ENCODE peak calls at places on chromosomes 16 and 17, in ten cellular contexts. One of them, this sample, is unnamed.
A peak's percentile ranks its signal among the peaks of the same experiment; 100 is the strongest.

GRCh38 chr17:27494192-27495091 is 38.2 kb downstream of the KSR1 start:
- DNase-seq in NT2/D1: no peak
- DNase-seq in cardiac muscle cell: peak; percentile 51
- DNase-seq in psoas muscle: peak; percentile 87
- DNase-seq in HCT116: peak; percentile 51
- DNase-seq in CD4-positive, alpha-beta memory T cell: no peak
- DNase-seq in PC-9: peak; percentile 84
- DNase-seq in neuronal stem cell: no peak
- DNase-seq in effector memory CD4-positive, alpha-beta T cell: no peak
- DNase-seq in lung: peak; percentile 83
- DNase-seq in this sample: no peak

GRCh38 chr17:30271102-30271501 is 20.6 kb downstream of the BLMH start:
- DNase-seq in lung: no peak
- DNase-seq in psoas muscle: no peak
- DNase-seq in cardiac muscle cell: no peak
- DNase-seq in HCT116: no peak
- DNase-seq in NT2/D1: no peak
- DNase-seq in PC-9: no peak
- DNase-seq in neuronal stem cell: no peak
- DNase-seq in effector memory CD4-positive, alpha-beta T cell: no peak
- DNase-seq in CD4-positive, alpha-beta memory T cell: no peak
- DNase-seq in this sample: no peak

GRCh38 chr17:18184143-18185007 is 747 bp downstream of the ALKBH5 start:
- DNase-seq in cardiac muscle cell: peak; percentile 62
- DNase-seq in NT2/D1: no peak
- DNase-seq in neuronal stem cell: peak; percentile 33
- DNase-seq in lung: peak; percentile 51
- DNase-seq in HCT116: no peak
- DNase-seq in PC-9: no peak
- DNase-seq in psoas muscle: peak; percentile 81
- DNase-seq in CD4-positive, alpha-beta memory T cell: peak; percentile 74
- DNase-seq in effector memory CD4-positive, alpha-beta T cell: peak; percentile 63
- DNase-seq in this sample: peak; percentile 70

GRCh38 chr17:82052638-82053059 is 951 bp downstream of the GPS1 start:
- DNase-seq in lung: no peak
- DNase-seq in neuronal stem cell: no peak
- DNase-seq in CD4-positive, alpha-beta memory T cell: no peak
- DNase-seq in effector memory CD4-positive, alpha-beta T cell: no peak
- DNase-seq in PC-9: no peak
- DNase-seq in HCT116: no peak
- DNase-seq in NT2/D1: no peak
- DNase-seq in psoas muscle: peak; percentile 44
- DNase-seq in cardiac muscle cell: no peak
- DNase-seq in this sample: no peak

GRCh38 chr17:20200016-20200788 is 191.0 kb downstream of the SPECC1 start:
- DNase-seq in HCT116: no peak
- DNase-seq in CD4-positive, alpha-beta memory T cell: no peak
- DNase-seq in NT2/D1: no peak
- DNase-seq in neuronal stem cell: no peak
- DNase-seq in cardiac muscle cell: no peak
- DNase-seq in effector memory CD4-positive, alpha-beta T cell: no peak
- DNase-seq in psoas muscle: no peak
- DNase-seq in lung: no peak
- DNase-seq in PC-9: no peak
- DNase-seq in this sample: no peak

GRCh38 chr16:30112197-30113030 is 923 bp downstream of the GDPD3 start:
- DNase-seq in neuronal stem cell: no peak
- DNase-seq in CD4-positive, alpha-beta memory T cell: peak; percentile 35
- DNase-seq in HCT116: no peak
- DNase-seq in NT2/D1: peak; percentile 75
- DNase-seq in psoas muscle: peak; percentile 80
- DNase-seq in lung: no peak
- DNase-seq in effector memory CD4-positive, alpha-beta T cell: peak; percentile 19
- DNase-seq in cardiac muscle cell: peak; percentile 20
- DNase-seq in PC-9: peak; percentile 49
- DNase-seq in this sample: no peak

GRCh38 chr17:19397556-19398041 is 10.6 kb upstream of the MFAP4 start:
- DNase-seq in CD4-positive, alpha-beta memory T cell: no peak
- DNase-seq in neuronal stem cell: no peak
- DNase-seq in NT2/D1: no peak
- DNase-seq in effector memory CD4-positive, alpha-beta T cell: no peak
- DNase-seq in HCT116: no peak
- DNase-seq in cardiac muscle cell: no peak
- DNase-seq in PC-9: no peak
- DNase-seq in psoas muscle: no peak
- DNase-seq in lung: no peak
- DNase-seq in this sample: no peak

GRCh38 chr17:6530324-6530920 is 25.9 kb downstream of the PITPNM3 start:
- DNase-seq in HCT116: no peak
- DNase-seq in lung: no peak
- DNase-seq in neuronal stem cell: no peak
- DNase-seq in PC-9: no peak
- DNase-seq in CD4-positive, alpha-beta memory T cell: no peak
- DNase-seq in cardiac muscle cell: no peak
- DNase-seq in psoas muscle: no peak
- DNase-seq in NT2/D1: no peak
- DNase-seq in effector memory CD4-positive, alpha-beta T cell: no peak
- DNase-seq in this sample: no peak

GRCh38 chr17:43085489-43085888 is 39.7 kb downstream of the BRCA1 start:
- DNase-seq in NT2/D1: no peak
- DNase-seq in HCT116: peak; percentile 12
- DNase-seq in neuronal stem cell: no peak
- DNase-seq in effector memory CD4-positive, alpha-beta T cell: no peak
- DNase-seq in PC-9: no peak
- DNase-seq in psoas muscle: no peak
- DNase-seq in cardiac muscle cell: peak; percentile 56
- DNase-seq in CD4-positive, alpha-beta memory T cell: no peak
- DNase-seq in lung: no peak
- DNase-seq in this sample: no peak

GRCh38 chr17:75289832-75290337 is 652 bp upstream of the SLC25A19 start:
- DNase-seq in NT2/D1: no peak
- DNase-seq in HCT116: no peak
- DNase-seq in CD4-positive, alpha-beta memory T cell: no peak
- DNase-seq in neuronal stem cell: no peak
- DNase-seq in PC-9: no peak
- DNase-seq in psoas muscle: no peak
- DNase-seq in effector memory CD4-positive, alpha-beta T cell: peak; percentile 47
- DNase-seq in cardiac muscle cell: peak; percentile 7
- DNase-seq in lung: no peak
- DNase-seq in this sample: peak; percentile 68

GRCh38 chr17:17693253-17693954 is 12.1 kb downstream of the RAI1 start:
- DNase-seq in effector memory CD4-positive, alpha-beta T cell: no peak
- DNase-seq in HCT116: no peak
- DNase-seq in neuronal stem cell: no peak
- DNase-seq in cardiac muscle cell: peak; percentile 54
- DNase-seq in lung: peak; percentile 67
- DNase-seq in psoas muscle: peak; percentile 75
- DNase-seq in NT2/D1: no peak
- DNase-seq in PC-9: peak; percentile 79
- DNase-seq in CD4-positive, alpha-beta memory T cell: no peak
- DNase-seq in this sample: no peak

GRCh38 chr16:15967223-15967546 is 17.8 kb downstream of the ABCC1 start:
- DNase-seq in PC-9: no peak
- DNase-seq in HCT116: no peak
- DNase-seq in effector memory CD4-positive, alpha-beta T cell: no peak
- DNase-seq in cardiac muscle cell: no peak
- DNase-seq in psoas muscle: no peak
- DNase-seq in CD4-positive, alpha-beta memory T cell: no peak
- DNase-seq in neuronal stem cell: no peak
- DNase-seq in lung: no peak
- DNase-seq in NT2/D1: no peak
- DNase-seq in this sample: no peak

GRCh38 chr16:15963307-15963910 is 14.0 kb downstream of the ABCC1 start:
- DNase-seq in cardiac muscle cell: no peak
- DNase-seq in psoas muscle: no peak
- DNase-seq in CD4-positive, alpha-beta memory T cell: no peak
- DNase-seq in neuronal stem cell: no peak
- DNase-seq in PC-9: no peak
- DNase-seq in NT2/D1: no peak
- DNase-seq in lung: no peak
- DNase-seq in HCT116: no peak
- DNase-seq in effector memory CD4-positive, alpha-beta T cell: no peak
- DNase-seq in this sample: no peak

GRCh38 chr16:15970202-15970601 is 20.8 kb downstream of the ABCC1 start:
- DNase-seq in lung: no peak
- DNase-seq in effector memory CD4-positive, alpha-beta T cell: no peak
- DNase-seq in PC-9: no peak
- DNase-seq in NT2/D1: peak; percentile 76
- DNase-seq in CD4-positive, alpha-beta memory T cell: no peak
- DNase-seq in psoas muscle: no peak
- DNase-seq in cardiac muscle cell: no peak
- DNase-seq in neuronal stem cell: no peak
- DNase-seq in HCT116: no peak
- DNase-seq in this sample: no peak

GRCh38 chr16:15967655-15968315 is 18.4 kb downstream of the ABCC1 start:
- DNase-seq in psoas muscle: no peak
- DNase-seq in NT2/D1: no peak
- DNase-seq in cardiac muscle cell: no peak
- DNase-seq in effector memory CD4-positive, alpha-beta T cell: no peak
- DNase-seq in HCT116: no peak
- DNase-seq in CD4-positive, alpha-beta memory T cell: no peak
- DNase-seq in PC-9: no peak
- DNase-seq in lung: no peak
- DNase-seq in neuronal stem cell: no peak
- DNase-seq in this sample: no peak

DNA sequence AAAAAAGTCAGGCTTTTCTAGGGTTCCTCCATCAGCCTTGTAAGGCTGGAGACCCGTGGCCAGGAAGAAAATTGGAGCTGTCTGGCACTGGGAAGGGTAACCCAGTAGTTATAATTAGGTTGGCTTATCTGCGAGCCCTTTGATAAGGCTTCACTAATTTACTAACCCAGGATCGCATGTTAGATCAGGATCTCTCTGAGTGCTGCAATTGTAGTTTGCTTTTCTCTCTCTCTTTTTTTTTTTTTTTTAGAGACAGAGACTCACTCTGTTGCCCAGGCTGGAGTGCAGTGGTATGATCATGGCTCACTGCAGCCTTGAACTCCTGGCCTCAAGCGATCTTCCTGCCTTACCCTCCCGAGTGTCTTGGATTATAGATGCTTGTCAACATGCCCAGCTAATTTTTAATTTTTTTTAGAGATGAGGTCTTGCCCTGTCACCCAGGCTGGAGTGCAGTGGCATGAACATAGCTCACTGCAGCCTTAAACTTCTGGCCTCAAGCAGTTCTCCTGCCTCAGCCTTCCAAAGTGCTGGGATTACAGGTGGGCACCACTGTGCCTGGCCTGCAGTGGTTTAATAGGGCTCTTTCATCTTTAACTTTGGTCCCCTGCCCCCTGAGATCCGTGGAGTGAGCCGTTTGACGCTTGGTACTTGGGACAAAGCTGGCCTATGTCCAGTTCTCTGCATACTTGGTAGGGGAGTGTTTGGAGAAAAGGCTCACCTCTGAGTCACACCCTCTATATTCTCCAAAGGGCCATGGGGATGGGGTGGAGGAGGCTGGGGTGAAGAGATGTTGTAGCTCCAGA is 17.2 kb downstream of the ABCC1 start:
- DNase-seq in effector memory CD4-positive, alpha-beta T cell: no peak
- DNase-seq in psoas muscle: peak; percentile 62
- DNase-seq in neuronal stem cell: no peak
- DNase-seq in cardiac muscle cell: no peak
- DNase-seq in PC-9: peak; percentile 88
- DNase-seq in NT2/D1: no peak
- DNase-seq in CD4-positive, alpha-beta memory T cell: no peak
- DNase-seq in HCT116: peak; percentile 92
- DNase-seq in lung: peak; percentile 51
- DNase-seq in this sample: no peak
- H3K4me1 ChIP-seq in effector memory CD4-positive, alpha-beta T cell: peaks cover 14% of the 10 kb centered on the region
- H3K4me1 ChIP-seq in psoas muscle: peaks cover 42% of the 10 kb centered on the region
- H3K4me1 ChIP-seq in neuronal stem cell: peaks cover 4% of the 10 kb centered on the region
- H3K4me1 ChIP-seq in cardiac muscle cell: no peaks in the 10 kb centered on the region
- H3K4me1 ChIP-seq in PC-9: peaks cover 57% of the 10 kb centered on the region
- H3K4me1 ChIP-seq in NT2/D1: peaks cover 6% of the 10 kb centered on the region
- H3K4me1 ChIP-seq in CD4-positive, alpha-beta memory T cell: peaks cover 47% of the 10 kb centered on the region
- H3K4me1 ChIP-seq in HCT116: peaks cover 56% of the 10 kb centered on the region
- H3K4me1 ChIP-seq in lung: peaks cover 2% of the 10 kb centered on the region
- H3K4me1 ChIP-seq in this sample: peaks cover 12% of the 10 kb centered on the region

DNA sequence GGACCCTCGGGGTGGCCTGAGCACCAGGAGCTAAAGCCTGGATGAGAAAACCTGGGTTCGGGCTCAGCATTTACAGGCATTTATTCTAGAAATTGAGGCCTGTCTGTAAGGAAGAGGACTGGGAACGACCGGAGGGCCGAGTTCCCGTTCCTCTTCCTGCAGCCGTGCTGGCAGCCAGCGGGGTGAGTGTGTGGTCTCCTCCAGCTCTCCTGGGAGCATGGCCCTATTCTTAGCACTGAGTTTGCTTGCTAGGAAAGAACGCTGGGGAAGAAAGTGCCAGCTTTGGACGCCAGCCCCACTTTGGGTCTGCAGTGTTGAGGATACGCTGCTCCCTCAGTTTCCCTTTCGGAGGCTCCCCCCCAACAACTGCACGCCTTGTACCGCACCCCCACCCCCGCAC is 49.6 kb downstream of the MGAT5B start:
- DNase-seq in psoas muscle: peak; percentile 67
- DNase-seq in neuronal stem cell: no peak
- DNase-seq in NT2/D1: no peak
- DNase-seq in CD4-positive, alpha-beta memory T cell: no peak
- DNase-seq in HCT116: no peak
- DNase-seq in PC-9: no peak
- DNase-seq in lung: no peak
- DNase-seq in effector memory CD4-positive, alpha-beta T cell: no peak
- DNase-seq in cardiac muscle cell: no peak
- DNase-seq in this sample: no peak
- H3K27me3 ChIP-seq in psoas muscle: peaks cover 5% of the 10 kb centered on the region
- H3K27me3 ChIP-seq in neuronal stem cell: no peaks in the 10 kb centered on the region
- H3K27me3 ChIP-seq in NT2/D1: no peaks in the 10 kb centered on the region
- H3K27me3 ChIP-seq in CD4-positive, alpha-beta memory T cell: no peaks in the 10 kb centered on the region
- H3K27me3 ChIP-seq in HCT116: peaks cover 13% of the 10 kb centered on the region
- H3K27me3 ChIP-seq in PC-9: no peaks in the 10 kb centered on the region
- H3K27me3 ChIP-seq in lung: no peaks in the 10 kb centered on the region
- H3K27me3 ChIP-seq in effector memory CD4-positive, alpha-beta T cell: no peaks in the 10 kb centered on the region
- H3K27me3 ChIP-seq in cardiac muscle cell: no peaks in the 10 kb centered on the region
- H3K27me3 ChIP-seq in this sample: no peaks in the 10 kb centered on the region

DNA sequence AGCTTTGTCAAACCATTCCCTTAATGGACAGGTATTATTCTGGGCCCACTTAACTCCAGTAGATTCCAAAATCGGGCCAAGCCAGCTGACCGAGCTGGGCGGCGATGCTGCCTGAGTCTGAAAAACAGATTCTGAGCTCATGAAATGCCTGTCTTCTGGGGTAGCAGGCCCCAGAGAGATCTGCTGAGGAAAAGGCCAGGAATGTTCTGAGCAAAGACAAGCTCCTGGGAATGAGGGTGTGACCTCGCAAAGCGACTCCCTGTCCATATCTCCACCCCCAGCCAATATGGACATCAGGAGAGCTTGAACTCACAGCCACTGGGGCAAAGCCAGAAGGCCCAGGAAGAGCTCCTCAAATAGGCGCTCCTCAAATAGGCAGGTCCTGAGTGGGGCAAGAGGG is 23.7 kb downstream of the ZNF423 start:
- DNase-seq in PC-9: no peak
- DNase-seq in NT2/D1: no peak
- DNase-seq in CD4-positive, alpha-beta memory T cell: no peak
- DNase-seq in neuronal stem cell: no peak
- DNase-seq in effector memory CD4-positive, alpha-beta T cell: no peak
- DNase-seq in lung: no peak
- DNase-seq in HCT116: no peak
- DNase-seq in psoas muscle: peak; percentile 71
- DNase-seq in cardiac muscle cell: no peak
- DNase-seq in this sample: no peak
- H3K4me1 ChIP-seq in PC-9: no peaks in the 10 kb centered on the region
- H3K4me1 ChIP-seq in NT2/D1: peaks cover 43% of the 10 kb centered on the region
- H3K4me1 ChIP-seq in CD4-positive, alpha-beta memory T cell: no peaks in the 10 kb centered on the region
- H3K4me1 ChIP-seq in neuronal stem cell: peaks cover 54% of the 10 kb centered on the region
- H3K4me1 ChIP-seq in effector memory CD4-positive, alpha-beta T cell: no peaks in the 10 kb centered on the region
- H3K4me1 ChIP-seq in lung: peaks cover under 1% of the 10 kb centered on the region
- H3K4me1 ChIP-seq in HCT116: no peaks in the 10 kb centered on the region
- H3K4me1 ChIP-seq in psoas muscle: peaks cover 97% of the 10 kb centered on the region
- H3K4me1 ChIP-seq in cardiac muscle cell: peaks cover 32% of the 10 kb centered on the region
- H3K4me1 ChIP-seq in this sample: no peaks in the 10 kb centered on the region

GRCh38 chr17:1322014-1322428 is 42.6 kb downstream of the TRARG1 start:
- DNase-seq in NT2/D1: no peak
- DNase-seq in psoas muscle: no peak
- DNase-seq in cardiac muscle cell: no peak
- DNase-seq in PC-9: no peak
- DNase-seq in HCT116: no peak
- DNase-seq in effector memory CD4-positive, alpha-beta T cell: no peak
- DNase-seq in lung: no peak
- DNase-seq in CD4-positive, alpha-beta memory T cell: no peak
- DNase-seq in neuronal stem cell: no peak
- DNase-seq in this sample: no peak
- H3K27me3 ChIP-seq in NT2/D1: no peaks in the 10 kb centered on the region
- H3K27me3 ChIP-seq in psoas muscle: no peaks in the 10 kb centered on the region
- H3K27me3 ChIP-seq in cardiac muscle cell: peaks cover 3% of the 10 kb centered on the region
- H3K27me3 ChIP-seq in PC-9: peaks cover 56% of the 10 kb centered on the region
- H3K27me3 ChIP-seq in HCT116: no peaks in the 10 kb centered on the region
- H3K27me3 ChIP-seq in effector memory CD4-positive, alpha-beta T cell: no peaks in the 10 kb centered on the region
- H3K27me3 ChIP-seq in lung: peaks cover 3% of the 10 kb centered on the region
- H3K27me3 ChIP-seq in CD4-positive, alpha-beta memory T cell: no peaks in the 10 kb centered on the region
- H3K27me3 ChIP-seq in neuronal stem cell: no peaks in the 10 kb centered on the region
- H3K27me3 ChIP-seq in this sample: no peaks in the 10 kb centered on the region